ENCODE peak calls at places on chromosomes 3 and 15, in four cellular contexts. Y, F, U and X are unnamed samples.

GRCh38 chr3:169772530-169772950 is 656 bp upstream of the MYNN start:
- DNase-seq in Y (peak; percentile 81), F (peak; percentile 77), U (peak; percentile 75), X (peak; percentile 88)

GRCh38 chr3:195221876-195222617 is 48.9 kb downstream of the XXYLT1 start:
- DNase-seq in Y (no peak), F (no peak), U (no peak), X (no peak)

GRCh38 chr3:126226376-126226775 is 46.0 kb upstream of the ALDH1L1 start:
- DNase-seq in Y (no peak), F (no peak), U (no peak), X (no peak)

GRCh38 chr3:63561879-63562278 is 90.6 kb upstream of the SNTN start:
- DNase-seq in Y (no peak), F (no peak), U (no peak), X (no peak)

GRCh38 chr15:65368646-65369045 is 9.2 kb downstream of the IGDCC3 start:
- DNase-seq in Y (no peak), F (no peak), U (no peak), X (no peak)

GRCh38 chr15:62327386-62327785 is 162.3 kb upstream of the C2CD4B start:
- DNase-seq in Y (no peak), F (no peak), U (no peak), X (no peak)

GRCh38 chr15:62275818-62276217 is 110.7 kb upstream of the C2CD4B start:
- DNase-seq in Y (no peak), F (no peak), U (no peak), X (no peak)

GRCh38 chr3:45618081-45618509 is 23.5 kb downstream of the LIMD1 start:
- DNase-seq in Y (peak; percentile 41), F (peak; percentile 27), U (no peak), X (peak; percentile 87)

GRCh38 chr15:51131596-51132290 is 37.0 kb upstream of the TNFAIP8L3 start:
- DNase-seq in Y (no peak), F (no peak), U (no peak), X (no peak)

GRCh38 chr15:72162569-72162968 is 35.0 kb downstream of the GRAMD2A start:
- DNase-seq in Y (no peak), F (no peak), U (no peak), X (no peak)
- TF ChIP-seq CTCF in Y (no peak), F (no peak), U (no peak), X (no peak)

DNA sequence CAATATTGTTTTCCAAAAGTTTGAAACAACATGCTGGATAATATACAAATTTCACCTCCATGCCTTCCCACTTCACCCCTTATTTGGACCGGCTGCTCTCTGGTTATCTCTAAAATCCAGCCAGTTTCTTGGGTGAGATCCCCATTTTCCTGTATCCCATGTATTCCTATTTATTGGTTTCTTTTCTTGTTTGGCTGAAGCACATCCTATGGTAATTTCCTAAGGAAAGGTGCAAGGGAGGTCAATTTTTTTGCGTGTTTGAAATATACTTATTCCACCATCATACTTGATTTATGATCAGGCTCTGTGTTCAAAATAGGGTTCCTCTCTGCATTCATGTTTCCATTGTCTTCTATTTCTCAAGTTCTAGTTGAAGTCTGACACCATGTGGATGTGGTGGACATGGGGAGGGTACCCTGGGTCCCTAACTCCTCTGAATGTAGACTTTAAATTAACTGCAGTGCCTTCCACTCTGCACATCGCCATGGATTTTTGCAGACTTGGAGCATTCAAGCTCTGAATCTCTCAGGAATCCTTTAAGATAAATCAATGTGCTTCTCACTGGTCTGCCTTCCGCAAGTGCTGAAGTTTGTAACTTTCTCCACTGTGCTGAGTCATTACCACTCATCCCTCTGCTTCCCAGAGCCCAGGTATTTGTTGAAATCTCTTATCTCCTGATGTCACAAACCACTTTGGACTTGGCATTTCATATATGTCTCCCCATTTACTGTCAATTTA is 52.1 kb upstream of the TLE3 start:
- DNase-seq in Y (peak; percentile 83), F (peak; percentile 84), U (no peak), X (peak; percentile 50)
- TF ChIP-seq CTCF in Y (no peak), F (no peak), U (no peak), X (no peak)

GRCh38 chr3:47932431-47932830 is 83.8 kb downstream of the MAP4 start:
- DNase-seq in Y (peak; percentile 49), F (peak; percentile 58), U (no peak), X (no peak)

DNA sequence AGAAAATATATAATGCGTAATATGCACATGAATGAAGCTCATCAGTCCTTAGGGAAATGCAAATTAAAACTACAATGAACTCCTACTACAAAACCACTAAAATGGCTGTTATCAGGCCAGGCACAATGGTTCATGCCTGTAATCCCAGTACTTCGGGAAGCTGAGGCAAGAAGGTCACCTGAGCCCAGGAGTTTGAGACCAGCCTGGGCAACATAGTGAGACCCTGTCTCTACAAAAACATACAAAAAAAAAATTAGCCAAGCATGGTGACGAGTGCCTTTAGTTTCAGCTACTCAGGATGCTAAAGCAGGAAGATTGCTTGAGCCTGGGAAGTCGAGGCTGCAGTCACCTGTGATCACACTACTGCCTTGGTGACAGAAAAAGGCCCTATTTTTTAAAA is 85.2 kb downstream of the MAP4 start:
- DNase-seq in Y (no peak), F (no peak), U (no peak), X (no peak)
- TF ChIP-seq CTCF in Y (no peak), F (no peak), U (no peak), X (no peak)

GRCh38 chr3:140942221-140943104 is 827 bp downstream of the SLC25A36 start:
- DNase-seq in Y (peak; percentile 56), F (peak; percentile 62), U (peak; percentile 47), X (peak; percentile 62)
- TF ChIP-seq CTCF in Y (no peak), F (no peak), U (no peak), X (no peak)

DNA sequence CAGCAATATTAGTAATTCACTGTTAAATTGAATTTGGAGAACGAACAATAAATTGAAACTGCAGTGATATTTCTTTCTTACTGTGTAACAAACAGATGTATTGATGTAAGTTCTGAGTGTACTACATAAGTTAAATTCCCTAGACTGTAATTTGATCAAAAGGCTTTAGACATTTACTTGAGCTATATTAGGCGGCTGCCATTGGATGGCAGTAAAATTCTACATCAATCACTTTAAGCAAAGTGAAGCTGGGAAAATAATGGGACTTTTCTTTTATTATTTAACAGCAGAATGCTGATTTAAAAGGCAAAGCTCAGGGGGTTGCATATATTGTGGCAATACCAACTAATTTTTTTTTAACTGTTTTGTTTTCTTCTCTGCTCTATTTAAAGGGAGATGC is 212.6 kb upstream of the PLSCR5 start:
- DNase-seq in Y (peak; percentile 16), F (peak; percentile 45), U (no peak), X (peak; percentile 88)
- TF ChIP-seq CTCF in Y (peak; percentile 42), F (peak; percentile 19), U (peak; percentile 47), X (peak; percentile 55)

GRCh38 chr3:141649871-141650270 is 88.2 kb upstream of the RNF7 start:
- DNase-seq in Y (no peak), F (no peak), U (no peak), X (no peak)
- TF ChIP-seq CTCF in Y (no peak), F (no peak), U (no peak), X (no peak)

GRCh38 chr15:40345867-40346578 is 4.8 kb upstream of the PHGR1 start:
- DNase-seq in Y (no peak), F (no peak), U (no peak), X (no peak)
- TF ChIP-seq CTCF in Y (no peak), F (no peak), U (no peak), X (no peak)

GRCh38 chr15:67917636-67918035 is 77.8 kb upstream of the RNU6-1 start:
- DNase-seq in Y (no peak), F (no peak), U (no peak), X (no peak)

GRCh38 chr15:67915374-67916050 is 75.7 kb upstream of the RNU6-1 start:
- DNase-seq in Y (no peak), F (no peak), U (peak; percentile 43), X (peak; percentile 25)

GRCh38 chr15:67917037-67917436 is 77.2 kb upstream of the RNU6-1 start:
- DNase-seq in Y (no peak), F (no peak), U (peak; percentile 60), X (no peak)

GRCh38 chr15:67916051-67916374 is 76.2 kb upstream of the RNU6-1 start:
- DNase-seq in Y (no peak), F (no peak), U (no peak), X (no peak)

DNA sequence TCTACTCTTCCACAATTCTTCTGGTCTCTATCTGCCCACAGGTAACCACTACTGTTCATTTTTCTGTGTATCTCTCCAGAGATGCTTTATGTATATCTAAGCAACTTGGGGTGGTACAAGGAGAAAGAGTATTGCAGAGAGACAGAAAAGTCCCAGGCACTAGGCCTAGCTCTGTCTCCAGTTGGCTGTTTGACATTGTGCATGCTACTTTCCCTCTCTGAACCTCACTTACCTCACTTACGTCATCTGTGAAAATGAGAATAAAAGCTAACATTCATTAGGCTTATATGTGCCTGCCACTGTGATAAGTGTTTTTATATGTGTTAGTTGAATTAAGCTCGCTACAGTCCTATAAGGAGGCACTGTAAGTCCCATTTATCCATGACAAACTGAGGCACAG is 76.7 kb upstream of the RNU6-1 start:
- DNase-seq in Y (no peak), F (no peak), U (no peak), X (no peak)
- TF ChIP-seq CTCF in Y (no peak), F (no peak), U (no peak), X (no peak)